ENCODE peak calls at places on chromosome 12, in seven cellular contexts. T is RPMI8226, A is GM06990, U is A549, Y is adrenal gland, E is A172, Z is heart left ventricle. J is an unnamed sample.

GRCh38 chr12:117047810-117048584 is 51.2 kb downstream of the TESC start:
- DNase-seq in Y (no peak), Z (peak; percentile 86), T (no peak), A (no peak), U (no peak), E (peak; percentile 82), J (no peak)

GRCh38 chr12:96448287-96448686 is 41.1 kb upstream of the CFAP54 start:
- DNase-seq in A (no peak), E (peak; percentile 87), Y (no peak), Z (no peak), U (no peak), T (no peak), J (no peak)

GRCh38 chr12:67069451-67070306 is 199.5 kb upstream of the CAND1 start:
- DNase-seq in A (peak; percentile 36), Y (peak; percentile 12), T (peak; percentile 65), Z (no peak), E (no peak), U (peak; percentile 24), J (peak; percentile 55)

GRCh38 chr12:50947932-50948331 is 4.4 kb upstream of the HIGD1C start:
- DNase-seq in A (no peak), E (no peak), Y (no peak), Z (no peak), T (no peak), U (no peak), J (no peak)

GRCh38 chr12:47754881-47755280 is 3.8 kb downstream of the RAPGEF3 start:
- DNase-seq in U (no peak), E (no peak), Y (no peak), Z (no peak), A (no peak), T (peak; percentile 70), J (no peak)

GRCh38 chr12:79367016-79367575 is 323.7 kb downstream of the PAWR start:
- DNase-seq in Z (no peak), A (no peak), U (no peak), T (no peak), Y (no peak), E (no peak), J (no peak)

GRCh38 chr12:79223210-79223609 is 358.6 kb downstream of the SYT1 start:
- DNase-seq in Y (no peak), U (no peak), A (no peak), Z (no peak), E (no peak), T (no peak), J (no peak)

GRCh38 chr12:82682851-82683261 is 3.9 kb upstream of the TMTC2 start:
- DNase-seq in T (peak; percentile 15), Y (no peak), U (no peak), Z (no peak), E (no peak), A (no peak), J (peak; percentile 54)

GRCh38 chr12:55068416-55069010 is 48.7 kb downstream of the NEUROD4 start:
- DNase-seq in E (peak; percentile 42), Z (no peak), A (no peak), T (peak; percentile 60), U (peak; percentile 62), Y (peak; percentile 16), J (peak; percentile 71)

GRCh38 chr12:87509233-87509820 is 519.9 kb downstream of the C12orf50 start:
- DNase-seq in Z (no peak), E (peak; percentile 83), U (peak; percentile 20), Y (no peak), T (no peak), A (no peak), J (no peak)

GRCh38 chr12:130547480-130548155 is 168.5 kb downstream of the RIMBP2 start:
- DNase-seq in A (no peak), U (no peak), E (no peak), Z (no peak), Y (no peak), T (no peak), J (no peak)

GRCh38 chr12:30105505-30105904 is 321.8 kb upstream of the TMTC1 start:
- DNase-seq in E (no peak), Z (no peak), U (no peak), Y (no peak), A (no peak), T (no peak), J (no peak)

GRCh38 chr12:132472386-132472785 is 17.6 kb upstream of the FBRSL1 start:
- DNase-seq in Y (no peak), Z (no peak), T (no peak), A (no peak), U (no peak), E (no peak), J (no peak)

GRCh38 chr12:19440916-19441315 is 1.6 kb downstream of the AEBP2 start:
- DNase-seq in E (no peak), A (no peak), Z (no peak), Y (no peak), U (no peak), T (no peak), J (no peak)

GRCh38 chr12:50059440-50060119 is 2.2 kb downstream of the ASIC1 start:
- DNase-seq in E (peak; percentile 26), Z (no peak), A (no peak), Y (no peak), U (no peak), T (no peak), J (no peak)

GRCh38 chr12:10031318-10031717 is 836 bp downstream of the CLEC9A start:
- DNase-seq in Z (no peak), A (no peak), T (no peak), Y (no peak), E (peak; percentile 60), U (no peak), J (no peak)

GRCh38 chr12:20624718-20625117 is 70.4 kb upstream of the SLCO1C1 start:
- DNase-seq in E (peak; percentile 50), Z (no peak), T (no peak), U (no peak), Y (no peak), A (no peak), J (no peak)

GRCh38 chr12:123744836-123745235 is 17.3 kb upstream of the DNAH10 start:
- DNase-seq in U (no peak), T (no peak), Y (no peak), Z (no peak), E (no peak), A (no peak), J (no peak)

GRCh38 chr12:112005419-112006395 is 7.3 kb downstream of the TMEM116 start:
- DNase-seq in Z (no peak), E (no peak), A (no peak), U (peak; percentile 50), T (no peak), Y (peak; percentile 52), J (no peak)

GRCh38 chr12:39205969-39206368 is 237.0 kb downstream of the KIF21A start:
- DNase-seq in U (no peak), A (peak; percentile 14), E (no peak), Y (no peak), Z (no peak), T (no peak), J (peak; percentile 16)

GRCh38 chr12:12229556-12230092 is 37.2 kb downstream of the LRP6 start:
- DNase-seq in U (no peak), T (no peak), A (no peak), Y (no peak), Z (no peak), E (no peak), J (no peak)

GRCh38 chr12:97168804-97169203 is 261.7 kb downstream of the NEDD1 start:
- DNase-seq in T (no peak), U (no peak), Y (no peak), A (no peak), E (no peak), Z (no peak), J (no peak)

GRCh38 chr12:30973830-30974229 is 47.3 kb downstream of the TSPAN11 start:
- DNase-seq in E (no peak), Y (no peak), U (no peak), Z (no peak), T (no peak), A (no peak), J (no peak)

J was measured in OCI-LY7.